ENCODE peak calls at places on chromosomes 5 and 9, in five cellular contexts. One of them, this sample, is unnamed.

GRCh38 chr5:176748073-176748966 is 62.0 kb upstream of the UNC5A start:
- DNase-seq in H1: no peak
- DNase-seq in sigmoid colon: no peak
- DNase-seq in HCT116: no peak
- DNase-seq in GM12891: no peak
- DNase-seq in this sample: no peak

GRCh38 chr5:1772634-1773033 is 27.0 kb downstream of the MRPL36 start:
- DNase-seq in H1: no peak
- DNase-seq in sigmoid colon: peak
- DNase-seq in GM12891: no peak
- DNase-seq in HCT116: peak
- DNase-seq in this sample: no peak

GRCh38 chr9:84166828-84167400 is 173.6 kb downstream of the SLC28A3 start:
- DNase-seq in GM12891: no peak
- DNase-seq in HCT116: no peak
- DNase-seq in sigmoid colon: no peak
- DNase-seq in H1: no peak
- DNase-seq in this sample: no peak

GRCh38 chr9:119365291-119366027 is 3.8 kb downstream of the BRINP1 start:
- DNase-seq in sigmoid colon: no peak
- DNase-seq in HCT116: no peak
- DNase-seq in GM12891: no peak
- DNase-seq in H1: peak
- DNase-seq in this sample: no peak

GRCh38 chr9:130118841-130119520 is 53.2 kb upstream of the NCS1 start:
- DNase-seq in GM12891: no peak
- DNase-seq in H1: no peak
- DNase-seq in HCT116: no peak
- DNase-seq in sigmoid colon: no peak
- DNase-seq in this sample: no peak

GRCh38 chr9:79572032-79572890 is 496 bp downstream of the TLE4 start:
- DNase-seq in H1: no peak
- DNase-seq in HCT116: no peak
- DNase-seq in sigmoid colon: peak
- DNase-seq in GM12891: peak
- DNase-seq in this sample: peak

GRCh38 chr9:134644715-134645606 is 3.4 kb downstream of the COL5A1 start:
- DNase-seq in GM12891: no peak
- DNase-seq in sigmoid colon: peak
- DNase-seq in H1: no peak
- DNase-seq in HCT116: no peak
- DNase-seq in this sample: no peak

GRCh38 chr9:7137040-7137439 is 379.3 kb downstream of the KDM4C start:
- DNase-seq in GM12891: no peak
- DNase-seq in HCT116: no peak
- DNase-seq in sigmoid colon: no peak
- DNase-seq in H1: no peak
- DNase-seq in this sample: no peak

GRCh38 chr9:109320734-109321448 is at the start of gene EPB41L4B:
- DNase-seq in H1: peak
- DNase-seq in sigmoid colon: peak
- DNase-seq in HCT116: peak
- DNase-seq in GM12891: peak
- DNase-seq in this sample: peak

GRCh38 chr5:124536333-124536732 is 210.1 kb downstream of the ZNF608 start:
- DNase-seq in HCT116: no peak
- DNase-seq in sigmoid colon: no peak
- DNase-seq in GM12891: no peak
- DNase-seq in H1: no peak
- DNase-seq in this sample: no peak

GRCh38 chr5:26003966-26004365 is 1034.4 kb downstream of the CDH9 start:
- DNase-seq in H1: no peak
- DNase-seq in GM12891: no peak
- DNase-seq in HCT116: no peak
- DNase-seq in sigmoid colon: no peak
- DNase-seq in this sample: no peak

GRCh38 chr9:97714435-97714834 is 17.3 kb upstream of the XPA start:
- DNase-seq in HCT116: no peak
- DNase-seq in H1: no peak
- DNase-seq in sigmoid colon: no peak
- DNase-seq in GM12891: no peak
- DNase-seq in this sample: no peak

GRCh38 chr9:132547052-132547431 is 35.4 kb upstream of the BARHL1 start:
- DNase-seq in H1: no peak
- DNase-seq in sigmoid colon: no peak
- DNase-seq in HCT116: no peak
- DNase-seq in GM12891: no peak
- DNase-seq in this sample: no peak

GRCh38 chr5:59789197-59789596 is 104.3 kb downstream of the PDE4D start:
- DNase-seq in H1: no peak
- DNase-seq in HCT116: no peak
- DNase-seq in GM12891: no peak
- DNase-seq in sigmoid colon: peak
- DNase-seq in this sample: no peak

GRCh38 chr9:25678846-25679360 is 659 bp upstream of the TUSC1 start:
- DNase-seq in HCT116: no peak
- DNase-seq in sigmoid colon: no peak
- DNase-seq in GM12891: no peak
- DNase-seq in H1: no peak
- DNase-seq in this sample: no peak

GRCh38 chr9:25681270-25681669 is 3.0 kb upstream of the TUSC1 start:
- DNase-seq in sigmoid colon: no peak
- DNase-seq in HCT116: no peak
- DNase-seq in GM12891: no peak
- DNase-seq in H1: no peak
- DNase-seq in this sample: no peak

GRCh38 chr9:25678147-25678666 is at the start of gene TUSC1:
- DNase-seq in GM12891: peak
- DNase-seq in sigmoid colon: peak
- DNase-seq in H1: no peak
- DNase-seq in HCT116: no peak
- DNase-seq in this sample: peak

GRCh38 chr9:25677301-25678146 is 720 bp downstream of the TUSC1 start:
- DNase-seq in sigmoid colon: peak
- DNase-seq in HCT116: no peak
- DNase-seq in H1: no peak
- DNase-seq in GM12891: peak
- DNase-seq in this sample: no peak
- TF ChIP-seq POLR2A in sigmoid colon: peak
- TF ChIP-seq POLR2A in HCT116: no peak
- TF ChIP-seq POLR2A in H1: peak
- TF ChIP-seq POLR2A in GM12891: no peak
- TF ChIP-seq POLR2A in this sample: no peak

DNA sequence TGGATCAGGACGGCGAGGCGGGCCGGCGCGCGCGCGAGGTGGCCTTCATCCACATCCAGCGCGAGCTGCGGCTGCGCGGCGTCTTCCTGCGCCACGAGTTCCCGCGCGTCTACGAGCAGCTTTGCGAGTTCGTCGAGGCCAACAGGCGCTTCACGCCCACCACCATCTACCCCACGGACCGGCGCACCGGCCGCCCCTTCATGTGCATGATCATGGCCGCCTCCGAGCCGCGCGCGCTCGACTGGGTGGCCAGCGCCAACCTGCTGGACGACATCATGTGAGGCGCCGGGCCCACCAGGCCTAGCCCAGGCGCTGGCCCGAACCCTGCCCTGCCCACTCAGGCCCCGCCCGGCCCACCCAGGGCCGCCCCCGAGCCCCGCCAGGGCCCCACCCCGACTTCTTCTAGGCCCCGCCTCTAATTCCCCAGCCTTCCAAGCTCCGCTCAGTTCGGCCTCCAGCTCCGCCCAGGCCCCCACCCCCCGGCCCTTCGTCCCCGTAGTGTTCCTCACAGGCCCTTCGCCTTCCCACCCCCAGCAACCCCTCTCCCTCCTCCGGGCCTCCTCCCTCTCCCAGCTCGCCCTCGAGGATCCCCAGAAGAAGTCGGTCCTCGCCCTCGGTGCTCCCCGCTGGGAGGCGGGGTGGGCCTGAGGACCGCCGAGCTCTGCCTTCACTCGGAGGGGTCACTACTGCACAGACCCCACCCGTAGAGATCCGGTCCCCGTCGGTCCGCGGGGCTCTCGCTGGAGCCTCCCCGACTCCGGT is 2.0 kb upstream of the PHPT1 start:
- DNase-seq in GM12891: no peak
- DNase-seq in H1: no peak
- DNase-seq in sigmoid colon: no peak
- DNase-seq in HCT116: peak
- DNase-seq in this sample: no peak
- TF ChIP-seq POLR2AphosphoS5 in GM12891: no peak
- TF ChIP-seq POLR2AphosphoS5 in H1: peak
- TF ChIP-seq POLR2AphosphoS5 in sigmoid colon: peak
- TF ChIP-seq POLR2AphosphoS5 in HCT116: no peak
- TF ChIP-seq POLR2AphosphoS5 in this sample: no peak

GRCh38 chr5:61625682-61626620 is 293.9 kb downstream of the ZSWIM6 start:
- DNase-seq in HCT116: no peak
- DNase-seq in GM12891: peak
- DNase-seq in sigmoid colon: peak
- DNase-seq in H1: peak
- DNase-seq in this sample: peak
- TF ChIP-seq POLR2A in HCT116: no peak
- TF ChIP-seq POLR2A in GM12891: no peak
- TF ChIP-seq POLR2A in sigmoid colon: peak
- TF ChIP-seq POLR2A in H1: peak
- TF ChIP-seq POLR2A in this sample: no peak

GRCh38 chr5:180093651-180094382 is 22.3 kb upstream of the RNF130 start:
- DNase-seq in GM12891: no peak
- DNase-seq in HCT116: no peak
- DNase-seq in H1: no peak
- DNase-seq in sigmoid colon: no peak
- DNase-seq in this sample: no peak
- TF ChIP-seq POLR2AphosphoS5 in GM12891: no peak
- TF ChIP-seq POLR2AphosphoS5 in HCT116: no peak
- TF ChIP-seq POLR2AphosphoS5 in H1: no peak
- TF ChIP-seq POLR2AphosphoS5 in sigmoid colon: no peak
- TF ChIP-seq POLR2AphosphoS5 in this sample: no peak

GRCh38 chr9:127979333-127980055 is 1.3 kb downstream of the EEIG1 start:
- DNase-seq in sigmoid colon: peak
- DNase-seq in H1: no peak
- DNase-seq in HCT116: no peak
- DNase-seq in GM12891: no peak
- DNase-seq in this sample: no peak
- TF ChIP-seq POLR2A in sigmoid colon: no peak
- TF ChIP-seq POLR2A in H1: no peak
- TF ChIP-seq POLR2A in HCT116: no peak
- TF ChIP-seq POLR2A in GM12891: no peak
- TF ChIP-seq POLR2A in this sample: peak

GRCh38 chr5:127136908-127137307 is 63.6 kb upstream of the C5orf63 start:
- DNase-seq in H1: no peak
- DNase-seq in sigmoid colon: no peak
- DNase-seq in GM12891: no peak
- DNase-seq in HCT116: no peak
- DNase-seq in this sample: no peak

DNA sequence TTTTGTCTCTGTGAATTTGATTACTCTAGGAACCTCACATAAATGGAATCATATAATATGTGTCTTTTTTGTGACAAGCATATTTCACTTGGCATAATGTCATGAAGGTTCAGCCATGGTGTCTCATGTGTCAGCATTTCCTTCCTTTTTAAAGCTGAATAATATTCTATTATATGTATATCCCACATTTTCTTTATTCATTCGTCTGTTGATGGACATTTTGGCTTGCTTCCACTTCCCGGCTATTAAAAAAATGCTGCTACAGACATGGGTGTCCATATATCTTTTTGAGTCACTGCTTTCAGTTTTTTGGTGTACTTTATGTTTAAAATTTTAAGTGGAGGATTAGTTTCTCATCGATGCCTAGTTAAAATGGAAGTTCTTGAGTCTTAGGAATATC is 59.8 kb upstream of the C5orf63 start:
- DNase-seq in HCT116: no peak
- DNase-seq in GM12891: no peak
- DNase-seq in sigmoid colon: no peak
- DNase-seq in H1: no peak
- DNase-seq in this sample: no peak
- TF ChIP-seq POLR2AphosphoS5 in HCT116: no peak
- TF ChIP-seq POLR2AphosphoS5 in GM12891: no peak
- TF ChIP-seq POLR2AphosphoS5 in sigmoid colon: no peak
- TF ChIP-seq POLR2AphosphoS5 in H1: no peak
- TF ChIP-seq POLR2AphosphoS5 in this sample: no peak

DNA sequence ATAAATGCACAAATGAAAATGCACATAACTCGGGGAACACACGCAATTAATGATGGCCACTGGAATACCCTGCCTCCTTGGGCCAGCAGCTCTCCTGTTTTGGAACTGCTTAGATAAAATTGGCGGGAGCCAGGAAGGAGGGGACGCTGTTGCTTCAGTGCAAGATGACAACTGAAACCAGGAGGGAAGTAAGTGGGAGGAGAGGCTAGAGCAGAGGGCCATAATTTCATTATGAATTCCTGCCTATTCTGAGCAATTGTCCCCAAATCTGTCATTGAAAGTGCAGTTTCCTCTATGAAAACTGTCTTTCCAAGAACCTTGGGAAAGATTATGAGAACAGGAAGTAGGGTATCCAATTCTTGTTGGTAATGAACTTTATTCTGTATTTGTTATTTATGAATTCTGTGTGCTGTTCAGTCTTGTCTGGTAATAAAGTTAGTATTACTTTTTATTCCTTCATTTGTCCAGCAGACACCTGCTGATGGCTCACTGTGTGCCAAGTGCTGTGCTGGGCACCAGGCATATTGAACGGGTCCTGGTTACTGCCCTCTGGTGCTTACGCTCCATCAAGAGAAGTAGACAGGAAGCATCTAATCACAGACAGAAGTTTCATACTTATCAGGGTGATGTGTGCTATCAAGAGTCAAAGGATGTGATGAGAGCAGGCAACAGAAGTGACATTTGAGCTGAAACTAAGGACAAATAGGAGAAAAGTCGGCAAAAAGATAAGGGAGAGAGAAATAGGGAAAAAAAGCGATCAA is 153.3 kb downstream of the FGF1 start:
- DNase-seq in H1: no peak
- DNase-seq in HCT116: no peak
- DNase-seq in sigmoid colon: no peak
- DNase-seq in GM12891: no peak
- DNase-seq in this sample: no peak
- TF ChIP-seq POLR2A in H1: no peak
- TF ChIP-seq POLR2A in HCT116: no peak
- TF ChIP-seq POLR2A in sigmoid colon: no peak
- TF ChIP-seq POLR2A in GM12891: no peak
- TF ChIP-seq POLR2A in this sample: no peak

GRCh38 chr9:70753311-70753710 is 338.9 kb upstream of the KLF9 start:
- DNase-seq in H1: no peak
- DNase-seq in HCT116: no peak
- DNase-seq in sigmoid colon: no peak
- DNase-seq in GM12891: no peak
- DNase-seq in this sample: no peak
- TF ChIP-seq POLR2AphosphoS5 in H1: no peak
- TF ChIP-seq POLR2AphosphoS5 in HCT116: no peak
- TF ChIP-seq POLR2AphosphoS5 in sigmoid colon: no peak
- TF ChIP-seq POLR2AphosphoS5 in GM12891: no peak
- TF ChIP-seq POLR2AphosphoS5 in this sample: no peak

This sample was measured in GM12892.